ENCODE peak calls at places on chromosomes 5 and 9, in seven cellular contexts. P is ovary; G is HepG2; Y is CD8-positive, alpha-beta T cell; L is tibial nerve; R is gastrocnemius medialis; F is transverse colon. S is an unnamed sample. For H3K9me3, the result is how much of the 10 kb centered on the place peaks cover.

GRCh38 chr5:134118212-134118611 is 3.7 kb downstream of the TCF7 start:
- DNase-seq in P (no peak), G (no peak), Y (no peak), L (no peak), R (no peak), F (no peak), S (no peak)

GRCh38 chr9:89400398-89401116 is 82.3 kb downstream of the SECISBP2 start:
- DNase-seq in P (no peak), G (no peak), Y (no peak), L (no peak), R (no peak), F (no peak), S (no peak)

GRCh38 chr9:77841739-77842386 is 189.7 kb downstream of the GNAQ start:
- DNase-seq in P (no peak), G (no peak), Y (no peak), L (no peak), R (no peak), F (no peak), S (peak)

GRCh38 chr9:111866976-111867375 is 29.6 kb upstream of the UGCG start:
- DNase-seq in P (no peak), G (peak), Y (no peak), L (no peak), R (no peak), F (no peak), S (no peak)

GRCh38 chr9:8694983-8695588 is 895.5 kb upstream of the DMAC1 start:
- DNase-seq in P (no peak), G (no peak), Y (no peak), L (no peak), R (no peak), F (no peak), S (no peak)

GRCh38 chr9:95383845-95384244 is 66.3 kb upstream of the FANCC start:
- DNase-seq in P (no peak), G (no peak), Y (no peak), L (no peak), R (no peak), F (no peak), S (no peak)

GRCh38 chr5:67246108-67246507 is 49.5 kb upstream of the CD180 start:
- DNase-seq in P (peak), G (peak), Y (no peak), L (peak), R (no peak), F (no peak), S (peak)

GRCh38 chr5:170413897-170414296 is 24.7 kb upstream of the KCNMB1 start:
- DNase-seq in P (no peak), G (no peak), Y (no peak), L (no peak), R (no peak), F (no peak), S (no peak)

GRCh38 chr5:56640763-56641406 is 174.5 kb upstream of the MAP3K1 start:
- DNase-seq in P (no peak), G (no peak), Y (no peak), L (peak), R (no peak), F (peak), S (no peak)

GRCh38 chr9:133854785-133855184 is 116.6 kb upstream of the SARDH start:
- DNase-seq in P (no peak), G (no peak), Y (no peak), L (no peak), R (no peak), F (no peak), S (no peak)

GRCh38 chr9:117703538-117703937 is 665 bp upstream of the TLR4 start:
- DNase-seq in P (no peak), G (no peak), Y (no peak), L (no peak), R (no peak), F (no peak), S (no peak)
- H3K27ac ChIP-seq in P (no peak), G (no peak), Y (no peak), L (peak), R (peak), F (peak), S (no peak)

GRCh38 chr5:88890070-88890781 is 7.2 kb upstream of the MEF2C start:
- DNase-seq in P (no peak), G (no peak), Y (no peak), L (no peak), R (no peak), F (no peak), S (no peak)

GRCh38 chr5:88886756-88887741 is 4.1 kb upstream of the MEF2C start:
- DNase-seq in P (no peak), G (no peak), Y (no peak), L (no peak), R (no peak), F (no peak), S (no peak)

GRCh38 chr5:88888291-88888690 is 5.3 kb upstream of the MEF2C start:
- DNase-seq in P (no peak), G (no peak), Y (no peak), L (no peak), R (no peak), F (no peak), S (no peak)

GRCh38 chr5:88889165-88890069 is 6.4 kb upstream of the MEF2C start:
- DNase-seq in P (peak), G (no peak), Y (no peak), L (peak), R (peak), F (peak), S (no peak)

DNA sequence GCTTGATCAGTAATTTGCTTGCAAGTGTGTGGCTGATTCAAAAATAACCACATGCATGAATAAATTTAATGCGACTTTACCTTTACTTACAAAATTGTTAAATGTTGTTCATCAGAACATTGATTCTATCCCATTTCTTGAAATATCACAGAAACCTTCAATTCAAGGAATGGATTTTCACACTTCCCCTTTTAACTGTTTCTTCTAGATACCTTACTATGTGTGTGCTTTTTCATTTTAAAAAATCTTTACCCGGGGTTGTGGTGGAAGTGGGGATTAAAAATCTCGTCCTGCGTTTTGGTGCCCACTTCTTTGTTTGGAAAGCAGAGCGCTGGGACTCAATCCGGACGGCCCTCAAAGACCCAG is 5.8 kb upstream of the MEF2C start:
- DNase-seq in P (no peak), G (no peak), Y (no peak), L (no peak), R (no peak), F (no peak), S (no peak)
- H3K4me3 ChIP-seq in P (peak), G (no peak), Y (no peak), L (peak), R (peak), F (peak), S (no peak)

GRCh38 chr5:68965926-68966325 is 127.9 kb upstream of the SLC30A5 start:
- DNase-seq in P (no peak), G (no peak), Y (no peak), L (no peak), R (no peak), F (no peak), S (no peak)

GRCh38 chr5:68960961-68961360 is 132.9 kb upstream of the SLC30A5 start:
- DNase-seq in P (no peak), G (no peak), Y (no peak), L (no peak), R (no peak), F (no peak), S (no peak)

GRCh38 chr5:68962632-68963484 is 131.0 kb upstream of the SLC30A5 start:
- DNase-seq in P (peak), G (peak), Y (no peak), L (peak), R (peak), F (peak), S (no peak)

GRCh38 chr5:68961762-68962161 is 132.1 kb upstream of the SLC30A5 start:
- DNase-seq in P (no peak), G (no peak), Y (no peak), L (no peak), R (no peak), F (no peak), S (no peak)

GRCh38 chr5:68964679-68965078 is 129.1 kb upstream of the SLC30A5 start:
- DNase-seq in P (no peak), G (no peak), Y (no peak), L (no peak), R (no peak), F (no peak), S (no peak)
- H3K9me3 ChIP-seq in P (under half), G (under half), Y (under half), L (under half), R (under half), F (under half), S (under half)

DNA sequence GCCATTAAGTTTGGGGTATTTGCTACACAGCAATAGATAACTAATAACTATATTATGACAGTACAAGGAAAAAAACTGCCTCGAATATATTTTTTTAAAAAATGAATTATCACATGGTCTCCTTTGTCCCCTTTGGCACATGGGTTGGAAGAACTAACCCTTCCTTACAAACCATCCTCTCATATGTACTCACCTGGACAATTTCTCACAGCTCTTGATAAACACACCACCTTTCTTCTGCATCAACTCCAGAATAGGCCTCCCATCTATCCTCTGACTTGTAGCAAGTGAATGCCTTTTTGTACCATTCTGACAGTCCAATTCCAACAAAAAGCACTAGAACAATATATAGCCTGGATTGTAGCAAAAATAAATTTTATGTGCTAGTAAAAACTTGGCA is 78.7 kb upstream of the LARP1 start:
- DNase-seq in P (no peak), G (no peak), Y (no peak), L (no peak), R (no peak), F (no peak), S (no peak)
- H3K27ac ChIP-seq in P (no peak), G (no peak), Y (no peak), L (no peak), R (no peak), F (no peak), S (no peak)

GRCh38 chr9:16867571-16868311 is 2.7 kb downstream of the BNC2 start:
- DNase-seq in P (no peak), G (peak), Y (no peak), L (peak), R (peak), F (no peak), S (no peak)
- H3K4me3 ChIP-seq in P (peak), G (no peak), Y (no peak), L (no peak), R (peak), F (peak), S (no peak)

DNA sequence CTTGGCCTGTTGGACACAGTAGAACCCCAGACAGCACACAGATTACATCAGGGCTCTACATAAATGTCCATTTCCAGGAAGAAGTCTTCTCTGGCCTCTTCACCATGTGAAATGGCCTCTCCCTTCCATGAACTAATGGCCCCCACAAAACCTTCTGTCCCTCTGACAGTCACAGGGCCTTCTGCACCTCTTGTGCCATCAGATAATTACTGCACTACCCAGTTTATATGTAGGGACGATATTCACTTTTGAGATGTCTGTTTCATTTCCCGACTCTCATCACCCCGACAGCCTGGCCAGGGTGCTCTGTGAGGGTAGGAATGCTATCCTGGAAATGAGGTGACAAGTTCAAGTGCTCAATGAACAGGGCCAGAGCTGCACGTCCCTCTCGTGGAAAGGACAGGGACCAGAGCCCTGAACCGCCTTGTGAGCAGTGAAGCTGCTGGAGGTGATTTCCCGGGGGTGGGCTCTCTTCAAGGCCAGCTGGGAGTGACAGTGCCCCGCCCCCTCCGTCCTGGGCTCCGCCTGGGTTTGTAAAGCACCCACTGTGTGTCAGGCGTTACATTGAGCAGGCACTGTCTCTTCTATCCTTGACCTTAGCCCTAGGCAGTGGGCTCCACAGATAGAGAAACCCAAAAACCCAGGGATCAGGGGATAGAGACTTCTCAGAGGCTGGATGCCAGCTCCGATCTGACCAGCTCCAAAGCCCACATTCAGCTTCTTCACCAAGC is 3.1 kb upstream of the FAM78A start:
- DNase-seq in P (no peak), G (no peak), Y (no peak), L (no peak), R (no peak), F (no peak), S (no peak)
- H3K9me3 ChIP-seq in P (under half), G (under half), Y (under half), L (under half), R (under half), F (under half), S (under half)

GRCh38 chr5:14204785-14205321 is 61.7 kb downstream of the TRIO start:
- DNase-seq in P (peak), G (peak), Y (no peak), L (peak), R (peak), F (peak), S (no peak)

GRCh38 chr5:14206028-14206725 is 63.0 kb downstream of the TRIO start:
- DNase-seq in P (no peak), G (no peak), Y (no peak), L (no peak), R (no peak), F (no peak), S (no peak)

GRCh38 chr5:14201325-14202061 is 58.4 kb downstream of the TRIO start:
- DNase-seq in P (no peak), G (no peak), Y (no peak), L (no peak), R (no peak), F (no peak), S (no peak)

GRCh38 chr5:14202462-14202861 is 59.3 kb downstream of the TRIO start:
- DNase-seq in P (no peak), G (no peak), Y (no peak), L (no peak), R (no peak), F (peak), S (no peak)

DNA sequence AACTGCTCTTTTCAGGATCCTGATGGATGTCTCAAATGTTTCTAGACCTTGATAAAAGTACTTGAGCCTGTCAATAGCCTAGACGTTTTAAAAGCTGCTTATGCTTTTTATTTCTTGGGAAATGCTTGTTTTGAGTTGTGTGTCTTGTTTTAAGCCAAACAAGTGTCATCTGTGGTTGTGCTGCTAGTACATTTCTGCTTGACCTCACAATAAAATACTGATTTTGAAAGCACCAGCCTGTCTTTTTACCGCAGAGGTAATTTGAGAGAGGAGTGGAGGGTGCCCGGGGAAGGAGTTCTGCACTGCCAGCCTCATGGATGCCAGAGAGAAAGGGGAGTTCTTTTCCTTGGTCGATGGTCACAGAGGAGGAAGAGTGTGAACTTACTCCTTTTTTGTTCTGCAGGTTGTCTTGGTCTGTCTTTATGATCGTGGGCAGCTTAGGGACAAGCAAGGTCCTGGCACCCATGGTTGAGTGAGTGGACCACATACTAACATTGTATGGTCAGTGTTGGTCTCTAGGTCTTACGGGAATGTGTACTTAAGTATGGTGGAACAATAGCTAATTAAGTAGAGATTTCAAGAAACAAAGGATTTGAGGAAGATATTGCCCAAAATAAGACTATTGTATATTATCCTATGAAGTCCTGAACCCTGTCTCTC is 61.0 kb downstream of the TRIO start:
- DNase-seq in P (no peak), G (no peak), Y (no peak), L (no peak), R (no peak), F (no peak), S (no peak)
- H3K27ac ChIP-seq in P (no peak), G (no peak), Y (no peak), L (peak), R (no peak), F (peak), S (no peak)

DNA sequence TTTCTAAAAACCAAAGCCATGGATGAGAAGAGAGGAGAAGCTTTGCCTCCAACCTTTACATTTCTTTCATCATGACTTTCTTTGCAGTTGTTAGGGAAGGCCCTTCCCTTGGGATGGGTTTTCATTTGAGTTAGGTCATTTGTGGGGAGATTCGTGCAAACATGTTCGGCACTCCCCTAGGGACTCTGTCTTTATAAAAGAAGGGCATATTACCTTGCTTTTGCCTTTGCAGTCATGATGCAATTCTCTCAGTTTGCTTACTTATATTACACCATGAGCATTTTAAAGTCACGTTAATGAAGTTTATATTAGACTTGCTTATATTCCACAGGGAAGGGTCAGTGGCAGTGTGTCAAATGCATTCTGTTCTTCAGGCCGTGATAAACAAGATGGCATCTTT is 289.3 kb upstream of the WWC1 start:
- DNase-seq in P (no peak), G (no peak), Y (no peak), L (no peak), R (no peak), F (no peak), S (no peak)
- H3K4me3 ChIP-seq in P (no peak), G (no peak), Y (no peak), L (no peak), R (no peak), F (no peak), S (no peak)